ENCODE peak calls at places on chromosome 1, in ten cellular contexts. U is OCI-LY7, J is heart left ventricle, X is colonic mucosa, M is prostate gland, N is right lobe of liver, L is gastrocnemius medialis, Q is transverse colon, Z is cardiac muscle cell, S is A673. V is an unnamed sample. For H3K36me3, the result is how much of the 10 kb centered on the place peaks cover.

GRCh38 chr1:33148615-33149014 is 33.2 kb downstream of the TRIM62 start:
- DNase-seq in Q (no peak), L (no peak), S (no peak), Z (no peak), X (no peak), U (no peak), N (no peak), M (no peak), J (no peak), V (no peak)

GRCh38 chr1:230026572-230026971 is 40.5 kb upstream of the GALNT2 start:
- DNase-seq in J (no peak), L (no peak), X (peak), N (no peak), Z (no peak), M (no peak), S (no peak), Q (peak), U (no peak), V (no peak)

GRCh38 chr1:114154146-114154962 is 685 bp upstream of the SYT6 start:
- DNase-seq in X (no peak), L (no peak), Z (peak), J (no peak), Q (no peak), N (no peak), M (no peak), S (peak), U (no peak), V (no peak)

GRCh38 chr1:227780101-227781044 is 35.1 kb upstream of the PRSS38 start:
- DNase-seq in Z (no peak), J (no peak), M (no peak), S (no peak), L (no peak), N (no peak), U (no peak), Q (no peak), X (peak), V (peak)

GRCh38 chr1:206736878-206737728 is 33.5 kb upstream of the IL19 start:
- DNase-seq in X (no peak), Z (peak), N (no peak), M (no peak), S (no peak), L (no peak), J (no peak), Q (peak), U (no peak), V (no peak)

GRCh38 chr1:11138952-11139351 is 39.3 kb upstream of the EXOSC10 start:
- DNase-seq in S (no peak), U (no peak), N (no peak), M (no peak), J (no peak), L (no peak), Q (no peak), X (no peak), Z (no peak), V (no peak)

GRCh38 chr1:220914283-220915116 is 35.3 kb downstream of the HLX start:
- DNase-seq in M (no peak), J (no peak), Z (no peak), L (no peak), U (no peak), S (no peak), N (no peak), X (no peak), Q (no peak), V (no peak)

GRCh38 chr1:82321794-82322193 is 521.1 kb downstream of the ADGRL2 start:
- DNase-seq in M (no peak), S (no peak), L (no peak), U (no peak), Z (no peak), N (no peak), J (no peak), Q (no peak), X (no peak), V (no peak)

GRCh38 chr1:2304282-2304681 is 76.2 kb downstream of the SKI start:
- DNase-seq in M (no peak), N (no peak), J (no peak), L (no peak), Z (no peak), X (no peak), S (no peak), Q (no peak), U (no peak), V (no peak)

GRCh38 chr1:212485895-212486590 is 53.3 kb downstream of the NENF start:
- DNase-seq in X (peak), Q (peak), N (peak), J (peak), S (no peak), U (no peak), M (no peak), L (peak), Z (peak), V (no peak)

GRCh38 chr1:117734403-117734802 is 128.6 kb downstream of the TENT5C start:
- DNase-seq in L (no peak), U (no peak), Z (no peak), X (no peak), J (no peak), N (no peak), Q (no peak), M (no peak), S (no peak), V (no peak)

GRCh38 chr1:200493344-200493743 is 83.5 kb upstream of the ZNF281 start:
- DNase-seq in J (no peak), Z (no peak), L (no peak), X (no peak), S (no peak), M (no peak), N (no peak), Q (no peak), U (no peak), V (no peak)

GRCh38 chr1:200491097-200491496 is 81.3 kb upstream of the ZNF281 start:
- DNase-seq in Q (no peak), M (no peak), S (no peak), J (no peak), Z (no peak), X (no peak), U (no peak), L (no peak), N (no peak), V (no peak)

GRCh38 chr1:200495901-200496300 is 86.1 kb upstream of the ZNF281 start:
- DNase-seq in J (no peak), U (no peak), L (no peak), N (no peak), X (no peak), S (no peak), M (no peak), Q (no peak), Z (no peak), V (no peak)

DNA sequence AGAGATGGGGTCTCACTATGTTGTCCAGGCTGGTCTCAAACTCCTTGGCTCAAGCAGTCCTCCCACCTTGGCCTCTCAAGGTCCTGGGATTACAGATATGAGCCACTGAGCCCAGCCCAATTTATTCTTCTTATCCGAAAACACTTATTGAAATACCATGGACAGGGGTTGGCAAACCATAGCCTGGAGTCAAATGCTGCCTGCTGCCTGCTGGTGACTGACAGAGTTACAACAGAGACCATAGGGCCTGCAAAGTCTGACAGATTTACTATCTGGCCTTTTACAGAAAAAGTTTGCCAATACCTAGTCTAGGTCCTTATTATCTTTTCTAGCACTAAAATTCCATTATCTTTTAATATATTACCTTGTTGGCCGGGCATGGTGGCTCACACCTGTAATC is 87.1 kb upstream of the ZNF281 start:
- DNase-seq in L (no peak), X (no peak), M (no peak), Q (no peak), S (no peak), N (no peak), U (no peak), J (no peak), Z (no peak), V (no peak)
- TF ChIP-seq CTCF in L (no peak), X (no peak), M (no peak), Q (no peak), S (no peak), N (no peak), U (no peak), J (no peak), Z (peak), V (no peak)

GRCh38 chr1:99887890-99888289 is 37.7 kb downstream of the AGL start:
- DNase-seq in Q (no peak), X (no peak), N (no peak), U (no peak), M (no peak), S (no peak), L (no peak), J (no peak), Z (no peak), V (no peak)
- H3K36me3 ChIP-seq in Q (under half), X (under half), N (under half), U (half or more), M (under half), S (under half), L (under half), J (under half), Z (half or more), V (half or more)

GRCh38 chr1:191669629-191670028 is 488.6 kb upstream of the RGS18 start:
- DNase-seq in M (no peak), N (no peak), J (no peak), S (no peak), X (no peak), Q (no peak), Z (no peak), U (no peak), L (no peak), V (no peak)

GRCh38 chr1:191668525-191668924 is 489.7 kb upstream of the RGS18 start:
- DNase-seq in J (no peak), X (no peak), M (no peak), U (no peak), L (no peak), Q (no peak), N (no peak), Z (no peak), S (no peak), V (no peak)

GRCh38 chr1:191675991-191676783 is 482.1 kb upstream of the RGS18 start:
- DNase-seq in M (no peak), X (no peak), Z (no peak), L (no peak), S (no peak), J (no peak), N (no peak), Q (no peak), U (no peak), V (no peak)

GRCh38 chr1:191674780-191675179 is 483.5 kb upstream of the RGS18 start:
- DNase-seq in X (no peak), Z (no peak), N (no peak), J (no peak), S (no peak), L (no peak), Q (no peak), U (no peak), M (no peak), V (no peak)

DNA sequence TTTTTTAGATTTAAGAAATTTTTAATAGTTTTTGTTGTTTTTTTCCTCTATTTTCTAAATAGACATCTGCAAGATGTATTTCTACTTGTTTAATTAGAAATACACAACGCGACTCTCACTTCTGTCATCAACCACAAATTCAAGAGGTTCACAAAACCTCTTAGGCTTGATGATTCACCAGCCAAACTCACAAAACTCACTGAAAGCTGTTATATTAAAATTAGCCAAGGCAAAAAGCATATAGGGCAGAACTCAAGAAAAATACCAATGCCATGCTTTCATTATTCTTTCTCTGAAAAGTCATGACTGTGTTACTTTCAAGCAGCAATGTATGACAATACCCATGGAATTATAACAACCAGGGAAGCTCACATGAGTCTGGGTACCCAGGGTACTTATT is 487.0 kb upstream of the RGS18 start:
- DNase-seq in X (no peak), J (no peak), N (no peak), L (no peak), M (no peak), U (no peak), Q (no peak), S (no peak), Z (no peak), V (no peak)
- TF ChIP-seq CTCF in X (no peak), J (no peak), N (no peak), L (no peak), M (no peak), U (no peak), Q (no peak), S (no peak), Z (no peak), V (no peak)

DNA sequence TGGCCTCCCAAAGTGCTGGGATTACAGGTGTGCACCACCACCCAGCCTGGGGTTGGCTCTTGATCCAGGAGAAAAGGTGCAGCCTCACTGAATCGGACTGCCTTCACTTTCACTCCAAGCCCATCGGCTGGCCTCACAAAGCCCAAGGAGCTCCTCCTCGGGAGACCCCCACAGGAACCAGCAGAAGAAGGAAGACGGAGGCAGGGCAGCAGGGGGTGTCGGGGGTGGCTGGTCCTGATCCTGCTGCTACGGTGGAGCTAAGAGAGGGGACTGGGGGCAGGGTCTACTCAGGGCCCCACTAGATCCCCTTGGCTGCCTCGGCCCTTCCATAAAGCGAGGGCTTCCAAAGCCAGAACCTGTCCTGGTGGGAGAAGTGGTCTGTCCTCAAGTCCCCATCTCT is 93.9 kb downstream of the STUM start:
- DNase-seq in S (no peak), J (peak), M (no peak), U (no peak), L (no peak), N (peak), Q (no peak), X (no peak), Z (no peak), V (no peak)
- H3K36me3 ChIP-seq in S (under half), J (under half), M (under half), U (half or more), L (under half), N (under half), Q (under half), X (under half), Z (under half), V (under half)

GRCh38 chr1:159012495-159012894 is 2.8 kb downstream of the IFI16 start:
- DNase-seq in S (peak), N (peak), Q (peak), J (no peak), Z (no peak), L (no peak), U (peak), X (peak), M (no peak), V (no peak)
- TF ChIP-seq CTCF in S (no peak), N (no peak), Q (no peak), J (no peak), Z (no peak), L (no peak), U (no peak), X (no peak), M (no peak), V (no peak)

GRCh38 chr1:74755475-74755874 is 22.5 kb downstream of the TYW3 start:
- DNase-seq in X (no peak), U (no peak), Q (no peak), M (no peak), L (no peak), J (no peak), N (no peak), S (no peak), Z (no peak), V (no peak)
- H3K36me3 ChIP-seq in X (under half), U (half or more), Q (under half), M (under half), L (under half), J (half or more), N (under half), S (under half), Z (under half), V (under half)

V was measured in heart right ventricle.